ENCODE peak calls at places on chromosomes 3 and 15, in four cellular contexts. E is fibroblast of mammary gland, U is K562, T is activated B cell treated with CpG ODN at 0.5 μM for 24 hours. X is an unnamed sample.

GRCh38 chr15:51830279-51830806 is 890 bp downstream of the TMOD3 start:
- DNase-seq in E (peak), U (no peak), T (no peak), X (peak)

GRCh38 chr3:38650248-38650940 is 907 bp upstream of the SCN5A start:
- DNase-seq in E (peak), U (peak), T (no peak), X (no peak)

GRCh38 chr3:99833833-99834583 is 16.3 kb downstream of the CMSS1 start:
- DNase-seq in E (no peak), U (no peak), T (no peak), X (no peak)

GRCh38 chr15:22887157-22887951 is 48.9 kb downstream of the NIPA2 start:
- DNase-seq in E (peak), U (peak), T (no peak), X (peak)

GRCh38 chr3:23501201-23501824 is 298.2 kb downstream of the UBE2E2 start:
- DNase-seq in E (peak), U (no peak), T (no peak), X (no peak)

GRCh38 chr15:48609486-48609885 is 36.0 kb downstream of the FBN1 start:
- DNase-seq in E (no peak), U (no peak), T (no peak), X (no peak)

GRCh38 chr3:84881288-84881687 is 77.5 kb upstream of the CADM2 start:
- DNase-seq in E (no peak), U (no peak), T (no peak), X (no peak)

GRCh38 chr3:57164217-57164605 is 942 bp downstream of the IL17RD start:
- DNase-seq in E (peak), U (no peak), T (peak), X (no peak)

GRCh38 chr3:105611304-105612192 is 244.8 kb downstream of the ALCAM start:
- DNase-seq in E (no peak), U (no peak), T (no peak), X (no peak)

GRCh38 chr15:39785806-39786205 is 3.2 kb upstream of the FSIP1 start:
- DNase-seq in E (no peak), U (no peak), T (no peak), X (no peak)

GRCh38 chr3:182533394-182533793 is 259.9 kb upstream of the ATP11B start:
- DNase-seq in E (no peak), U (peak), T (no peak), X (no peak)

GRCh38 chr3:177521305-177521704 is 324.0 kb upstream of the TBL1XR1 start:
- DNase-seq in E (no peak), U (no peak), T (no peak), X (no peak)

GRCh38 chr3:50381315-50381714 is 22.0 kb upstream of the TMEM115 start:
- DNase-seq in E (no peak), U (no peak), T (no peak), X (no peak)

GRCh38 chr3:84967767-84968581 is 9.2 kb downstream of the CADM2 start:
- DNase-seq in E (no peak), U (no peak), T (no peak), X (no peak)

GRCh38 chr3:186239321-186239720 is 122.7 kb downstream of the DGKG start:
- DNase-seq in E (no peak), U (no peak), T (no peak), X (no peak)

GRCh38 chr3:37391679-37392078 is 217.3 kb upstream of the LRRFIP2 start:
- DNase-seq in E (no peak), U (no peak), T (no peak), X (no peak)

GRCh38 chr3:37400355-37400754 is 226.0 kb upstream of the LRRFIP2 start:
- DNase-seq in E (no peak), U (no peak), T (no peak), X (no peak)

GRCh38 chr3:37400945-37401344 is 226.6 kb upstream of the LRRFIP2 start:
- DNase-seq in E (no peak), U (no peak), T (no peak), X (no peak)

GRCh38 chr3:37392957-37393356 is 218.6 kb upstream of the LRRFIP2 start:
- DNase-seq in E (no peak), U (no peak), T (no peak), X (no peak)

DNA sequence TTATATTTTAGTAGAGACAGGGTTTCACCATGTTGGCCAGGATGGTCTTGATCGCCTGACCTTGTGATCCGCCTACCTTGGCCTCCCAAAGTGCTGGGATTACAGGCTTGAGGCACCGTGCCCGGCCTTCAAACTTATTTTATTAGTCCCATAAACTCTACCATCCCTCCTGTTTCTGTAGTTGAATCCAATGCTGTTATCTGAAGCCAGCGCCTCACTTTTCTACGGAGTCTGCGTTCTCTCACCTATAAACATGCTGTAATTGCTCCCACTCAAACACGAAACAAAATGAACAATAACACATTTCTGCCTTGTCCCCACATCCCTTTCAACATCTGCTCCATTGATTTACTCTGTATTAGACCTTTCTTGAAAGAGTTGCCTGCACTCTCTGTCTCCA is 222.3 kb upstream of the LRRFIP2 start:
- DNase-seq in E (no peak), U (no peak), T (no peak), X (no peak)
- TF ChIP-seq CTCF in E (no peak), U (no peak), T (no peak), X (no peak)

GRCh38 chr3:64651286-64651685 is 36.5 kb downstream of the ADAMTS9 start:
- DNase-seq in E (no peak), U (no peak), T (no peak), X (no peak)
- TF ChIP-seq CTCF in E (no peak), U (no peak), T (no peak), X (no peak)

DNA sequence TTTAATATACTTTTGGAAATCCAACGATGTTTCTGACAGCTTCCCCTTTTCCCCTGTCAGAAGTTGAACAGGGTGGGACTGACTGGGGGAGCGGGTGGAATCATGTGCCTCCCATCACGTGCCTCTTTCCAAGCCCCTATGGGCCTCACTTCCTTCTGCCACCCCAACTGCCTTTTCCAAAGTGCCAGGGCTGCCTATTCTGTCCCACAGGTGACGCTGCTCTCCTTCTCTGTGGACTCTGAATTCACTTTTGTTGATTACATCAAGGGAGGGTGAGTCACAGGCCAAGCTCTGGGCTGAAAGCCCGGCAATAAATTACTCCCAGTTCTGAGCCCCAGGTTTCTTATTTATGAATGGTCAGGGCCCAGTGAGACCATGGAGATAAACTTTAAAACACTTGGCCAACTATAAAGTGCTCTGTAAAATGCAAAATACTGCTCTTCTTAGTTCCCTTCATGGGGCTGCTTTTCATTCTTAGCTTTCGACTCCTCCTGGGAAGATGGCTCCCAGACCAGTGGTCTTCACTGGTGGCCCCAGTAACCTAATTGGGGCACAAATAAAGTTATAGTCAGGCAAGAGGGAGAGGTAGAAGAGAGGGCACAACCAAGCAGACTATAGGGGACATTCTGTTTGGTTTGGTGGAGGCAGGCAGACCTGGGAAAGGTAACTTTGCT is 12.3 kb downstream of the CPNE9 start:
- DNase-seq in E (peak), U (peak), T (no peak), X (peak)
- TF ChIP-seq CTCF in E (peak), U (peak), T (no peak), X (peak)

GRCh38 chr3:66836363-66837152 is 161.5 kb upstream of the KBTBD8 start:
- DNase-seq in E (peak), U (no peak), T (no peak), X (no peak)
- TF ChIP-seq CTCF in E (no peak), U (peak), T (no peak), X (peak)

GRCh38 chr3:115562636-115563267 is 60.6 kb upstream of the GAP43 start:
- DNase-seq in E (no peak), U (no peak), T (no peak), X (no peak)
- TF ChIP-seq CTCF in E (no peak), U (no peak), T (no peak), X (no peak)

DNA sequence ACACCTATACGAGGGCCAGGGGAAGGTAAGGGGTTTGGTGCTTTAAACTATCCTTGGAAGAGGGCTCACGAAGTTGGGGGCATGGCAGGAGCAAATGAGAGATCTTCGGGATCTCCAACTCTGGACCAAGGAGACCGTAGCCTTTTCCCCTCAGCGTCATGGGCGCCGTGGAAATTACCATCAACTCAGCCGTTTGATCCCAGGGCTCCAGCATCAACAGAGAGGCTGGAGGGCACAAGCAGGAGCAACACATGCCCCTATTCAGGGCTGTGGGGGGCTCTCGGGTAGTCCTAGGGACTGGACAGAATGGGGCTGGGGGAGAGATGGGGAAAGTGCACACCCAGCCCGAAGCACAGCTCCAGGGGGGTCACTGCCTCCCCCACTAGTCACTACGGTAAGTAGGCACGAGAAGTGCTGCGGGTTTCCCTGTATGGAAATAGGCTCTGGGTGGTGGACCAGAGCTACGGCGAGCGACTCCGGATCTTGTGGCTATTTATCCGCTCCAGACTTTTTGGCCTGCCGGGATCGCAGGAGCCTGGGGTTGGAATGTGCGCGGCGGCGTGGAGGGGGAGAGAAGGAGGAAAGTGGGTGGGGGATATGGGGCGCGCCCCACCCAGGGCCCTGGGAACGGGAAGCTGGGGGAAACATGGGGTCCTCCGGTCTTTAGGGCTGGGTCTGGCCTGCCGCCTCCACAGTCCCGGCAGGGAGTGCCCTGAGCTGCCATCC is 539 bp upstream of the LAMB2 start:
- DNase-seq in E (peak), U (peak), T (no peak), X (peak)
- TF ChIP-seq CTCF in E (no peak), U (no peak), T (no peak), X (no peak)